ENCODE peak calls at places on chromosomes 2 and 18, in five cellular contexts. C is T1000; R is fibroblast of pulmonary artery; P is stimulated activated CD4-positive, alpha-beta T cell treated with anti-CD3 and anti-CD28 coated beads, Interleukin-1b, Interleukin-23, amount 100 ng/mL, for 24 hours; B is natural killer cell. J is an unnamed sample.

GRCh38 chr2:122179492-122180070 is 424.1 kb downstream of the TSN start:
- DNase-seq in R (peak; percentile 78), C (no peak), B (no peak), P (no peak), J (no peak)

GRCh38 chr2:131520526-131520925 is 7.2 kb upstream of the CCDC74A start:
- DNase-seq in R (no peak), C (no peak), B (no peak), P (no peak), J (no peak)

GRCh38 chr18:61948196-61948800 is 55.5 kb upstream of the RNF152 start:
- DNase-seq in R (no peak), P (no peak), B (no peak), C (no peak), J (no peak)

GRCh38 chr2:61015971-61016370 is 1.5 kb upstream of the PEX13 start:
- DNase-seq in C (no peak), R (no peak), B (no peak), P (no peak), J (no peak)

GRCh38 chr2:85230637-85231036 is 97.2 kb downstream of the TGOLN2 start:
- DNase-seq in R (no peak), B (no peak), C (no peak), P (no peak), J (no peak)

GRCh38 chr2:172836386-172837200 is 100.9 kb downstream of the RAPGEF4 start:
- DNase-seq in C (no peak), B (no peak), P (no peak), R (peak; percentile 92), J (no peak)

GRCh38 chr18:12703714-12704113 is 872 bp downstream of the PSMG2 start:
- DNase-seq in B (no peak), C (no peak), R (peak; percentile 22), P (no peak), J (peak; percentile 79)

GRCh38 chr18:58978916-58979315 is 114.2 kb downstream of the ZNF532 start:
- DNase-seq in B (no peak), P (no peak), R (no peak), C (no peak), J (no peak)

GRCh38 chr2:120344214-120344990 is 1.5 kb upstream of the INHBB start:
- DNase-seq in B (no peak), C (no peak), R (no peak), P (no peak), J (no peak)

GRCh38 chr2:213455316-213456008 is 171.2 kb downstream of the SPAG16 start:
- DNase-seq in C (no peak), B (no peak), R (no peak), P (no peak), J (no peak)

GRCh38 chr2:150495993-150496627 is 8.6 kb upstream of the RND3 start:
- DNase-seq in C (peak; percentile 47), P (no peak), R (peak; percentile 95), B (no peak), J (no peak)

GRCh38 chr2:8243748-8244147 is 438.1 kb upstream of the ID2 start:
- DNase-seq in C (no peak), P (no peak), R (no peak), B (no peak), J (no peak)

GRCh38 chr2:163878718-163879117 is 142.9 kb upstream of the FIGN start:
- DNase-seq in C (no peak), P (no peak), R (peak; percentile 42), B (no peak), J (peak; percentile 76)

GRCh38 chr2:85737481-85737880 is 16.3 kb upstream of the ATOH8 start:
- DNase-seq in R (peak; percentile 88), B (no peak), P (no peak), C (peak; percentile 24), J (no peak)

GRCh38 chr2:218832520-218832919 is 917 bp upstream of the PRKAG3 start:
- DNase-seq in C (no peak), P (no peak), R (peak; percentile 16), B (no peak), J (no peak)

GRCh38 chr2:45329045-45329677 is 281.9 kb downstream of the SRBD1 start:
- DNase-seq in C (no peak), P (no peak), R (peak; percentile 34), B (no peak), J (peak; percentile 50)

GRCh38 chr2:136254681-136255080 is 136.7 kb upstream of the CXCR4 start:
- DNase-seq in P (no peak), B (no peak), R (no peak), C (no peak), J (no peak)

GRCh38 chr2:157792345-157793052 is 83.6 kb downstream of the ACVR1 start:
- DNase-seq in C (no peak), B (no peak), P (no peak), R (peak; percentile 68), J (no peak)

GRCh38 chr2:10720983-10721343 is 467 bp upstream of the ATP6V1C2 start:
- DNase-seq in R (no peak), P (no peak), B (no peak), C (no peak), J (no peak)

GRCh38 chr18:59719533-59720325 is 22.5 kb upstream of the CCBE1 start:
- DNase-seq in P (no peak), B (no peak), C (no peak), R (peak; percentile 55), J (no peak)

GRCh38 chr2:36366491-36367120 is 11.0 kb downstream of the CRIM1 start:
- DNase-seq in B (no peak), R (no peak), C (no peak), P (no peak), J (no peak)

GRCh38 chr2:63614983-63615945 is 26.5 kb downstream of the MDH1 start:
- DNase-seq in P (no peak), R (peak; percentile 73), B (no peak), C (no peak), J (no peak)

GRCh38 chr2:112095654-112096053 is 40.6 kb downstream of the TMEM87B start:
- DNase-seq in P (no peak), B (no peak), C (no peak), R (no peak), J (no peak)

GRCh38 chr2:55061534-55062344 is 11.5 kb upstream of the RTN4 start:
- DNase-seq in B (no peak), R (no peak), C (no peak), P (no peak), J (no peak)

GRCh38 chr2:58971511-58971910 is 730.4 kb upstream of the FANCL start:
- DNase-seq in P (no peak), R (no peak), C (no peak), B (no peak), J (no peak)

GRCh38 chr2:135974036-135974435 is 11.4 kb downstream of the DARS1 start:
- DNase-seq in C (no peak), R (no peak), B (no peak), P (no peak), J (no peak)

GRCh38 chr2:197237720-197238370 is 72.7 kb downstream of the ANKRD44 start:
- DNase-seq in C (no peak), P (no peak), R (no peak), B (no peak), J (no peak)

GRCh38 chr2:211454684-211455083 is 898.3 kb downstream of the CPS1 start:
- DNase-seq in B (no peak), P (no peak), C (no peak), R (no peak), J (no peak)

GRCh38 chr2:71005271-71006202 is 10.9 kb upstream of the TEX261 start:
- DNase-seq in C (no peak), R (no peak), B (no peak), P (no peak), J (no peak)

GRCh38 chr18:77115461-77115907 is 17.1 kb downstream of the MBP start:
- DNase-seq in P (no peak), C (no peak), R (no peak), B (peak; percentile 12), J (no peak)

GRCh38 chr2:202022755-202023154 is 10.9 kb upstream of the FZD7 start:
- DNase-seq in B (no peak), P (no peak), C (no peak), R (no peak), J (no peak)

GRCh38 chr18:457120-457519 is 43.4 kb downstream of the COLEC12 start:
- DNase-seq in P (no peak), C (no peak), B (no peak), R (peak; percentile 94), J (no peak)

GRCh38 chr18:12422936-12423335 is 15.2 kb downstream of the PRELID3A start:
- DNase-seq in R (no peak), B (no peak), P (no peak), C (no peak), J (peak; percentile 79)

GRCh38 chr2:231250146-231250545 is 51.7 kb downstream of the ARMC9 start:
- DNase-seq in P (no peak), R (no peak), B (no peak), C (no peak), J (no peak)